ENCODE peak calls at places on chromosomes 16 and 17, in four cellular contexts. G, N, S and F are unnamed samples.

GRCh38 chr16:81661082-81661481 is 118.0 kb upstream of the PLCG2 start:
- DNase-seq in G (no peak), N (no peak), S (no peak), F (peak)

GRCh38 chr16:81601601-81602251 is 157.1 kb downstream of the CMIP start:
- DNase-seq in G (no peak), N (no peak), S (peak), F (no peak)

GRCh38 chr17:15213381-15214087 is 51.6 kb downstream of the PMP22 start:
- DNase-seq in G (no peak), N (no peak), S (peak), F (peak)

GRCh38 chr17:39996789-39997188 is 16.2 kb downstream of the PSMD3 start:
- DNase-seq in G (no peak), N (no peak), S (no peak), F (no peak)

GRCh38 chr16:5619314-5619713 is 521.7 kb upstream of the EEF2KMT start:
- DNase-seq in G (no peak), N (no peak), S (no peak), F (no peak)

GRCh38 chr17:37506678-37507077 is 17.0 kb downstream of the DUSP14 start:
- DNase-seq in G (peak), N (no peak), S (peak), F (peak)

GRCh38 chr17:44898768-44899073 is 524 bp downstream of the EFTUD2 start:
- DNase-seq in G (peak), N (peak), S (peak), F (peak)

GRCh38 chr17:8894673-8895578 is 27.5 kb upstream of the PIK3R6 start:
- DNase-seq in G (peak), N (no peak), S (peak), F (peak)

GRCh38 chr17:17032131-17032692 is 10.0 kb upstream of the MPRIP start:
- DNase-seq in G (peak), N (peak), S (peak), F (peak)

GRCh38 chr16:49158029-49158642 is 123.5 kb downstream of the CBLN1 start:
- DNase-seq in G (peak), N (no peak), S (peak), F (peak)

GRCh38 chr17:1630662-1631061 is 2.0 kb upstream of the SLC43A2 start:
- DNase-seq in G (no peak), N (no peak), S (no peak), F (no peak)

GRCh38 chr16:793414-793813 is 5.0 kb downstream of the CHTF18 start:
- DNase-seq in G (no peak), N (no peak), S (no peak), F (no peak)

GRCh38 chr16:10558746-10559641 is 21.4 kb downstream of the EMP2 start:
- DNase-seq in G (peak), N (peak), S (peak), F (no peak)

GRCh38 chr16:78551487-78552085 is 452.1 kb downstream of the WWOX start:
- DNase-seq in G (no peak), N (no peak), S (no peak), F (no peak)

GRCh38 chr17:82269138-82269881 is 4.2 kb downstream of the CSNK1D start:
- DNase-seq in G (no peak), N (no peak), S (no peak), F (no peak)

GRCh38 chr17:16879686-16880085 is 92.2 kb downstream of the TNFRSF13B start:
- DNase-seq in G (no peak), N (no peak), S (no peak), F (no peak)

GRCh38 chr17:78759969-78760352 is 22.1 kb downstream of the CYTH1 start:
- DNase-seq in G (no peak), N (no peak), S (no peak), F (no peak)

GRCh38 chr17:76783146-76783545 is 45.2 kb downstream of the MFSD11 start:
- DNase-seq in G (no peak), N (no peak), S (no peak), F (no peak)

GRCh38 chr16:49350265-49351103 is 23.1 kb upstream of the C16orf78 start:
- DNase-seq in G (peak), N (peak), S (peak), F (peak)

GRCh38 chr16:57504001-57504400 is 17.7 kb upstream of the DOK4 start:
- DNase-seq in G (no peak), N (no peak), S (no peak), F (no peak)

GRCh38 chr16:27432600-27432957 is 30.6 kb downstream of the IL21R start:
- DNase-seq in G (no peak), N (no peak), S (peak), F (peak)

GRCh38 chr17:60173304-60173807 is 23.6 kb downstream of the CA4 start:
- DNase-seq in G (no peak), N (no peak), S (no peak), F (peak)

GRCh38 chr17:18093616-18094408 is 6.1 kb downstream of the DRG2 start:
- DNase-seq in G (no peak), N (no peak), S (peak), F (peak)

GRCh38 chr16:13108126-13108525 is 206.7 kb downstream of the SHISA9 start:
- DNase-seq in G (no peak), N (no peak), S (no peak), F (no peak)

GRCh38 chr16:17602678-17603077 is 131.9 kb upstream of the XYLT1 start:
- DNase-seq in G (no peak), N (no peak), S (no peak), F (no peak)

GRCh38 chr16:31700530-31701388 is 172.8 kb upstream of the ZNF267 start:
- DNase-seq in G (peak), N (peak), S (peak), F (peak)

GRCh38 chr16:4319454-4319853 is 3.6 kb downstream of the GLIS2 start:
- DNase-seq in G (no peak), N (no peak), S (no peak), F (no peak)

GRCh38 chr16:66903544-66904427 is 14.9 kb downstream of the CDH16 start:
- DNase-seq in G (no peak), N (peak), S (no peak), F (no peak)

GRCh38 chr17:32933881-32934280 is 5.9 kb downstream of the TMEM98 start:
- DNase-seq in G (no peak), N (no peak), S (no peak), F (no peak)

GRCh38 chr17:78602246-78602645 is 25.1 kb upstream of the DNAH17 start:
- DNase-seq in G (no peak), N (no peak), S (no peak), F (no peak)

GRCh38 chr17:58648236-58648635 is 43.6 kb downstream of the TEX14 start:
- DNase-seq in G (no peak), N (no peak), S (no peak), F (peak)

GRCh38 chr16:83305092-83305491 is 502.7 kb upstream of the HSBP1 start:
- DNase-seq in G (no peak), N (no peak), S (peak), F (peak)

GRCh38 chr17:39144414-39144813 is 7.0 kb downstream of the PLXDC1 start:
- DNase-seq in G (peak), N (peak), S (peak), F (peak)

GRCh38 chr16:29710227-29711219 is 31.5 kb downstream of the QPRT start:
- DNase-seq in G (peak), N (peak), S (peak), F (peak)

GRCh38 chr17:47906443-47906842 is 10.4 kb downstream of the SP2 start:
- DNase-seq in G (no peak), N (no peak), S (no peak), F (no peak)

GRCh38 chr16:49048557-49048956 is 233.1 kb downstream of the CBLN1 start:
- DNase-seq in G (no peak), N (no peak), S (peak), F (peak)

DNA sequence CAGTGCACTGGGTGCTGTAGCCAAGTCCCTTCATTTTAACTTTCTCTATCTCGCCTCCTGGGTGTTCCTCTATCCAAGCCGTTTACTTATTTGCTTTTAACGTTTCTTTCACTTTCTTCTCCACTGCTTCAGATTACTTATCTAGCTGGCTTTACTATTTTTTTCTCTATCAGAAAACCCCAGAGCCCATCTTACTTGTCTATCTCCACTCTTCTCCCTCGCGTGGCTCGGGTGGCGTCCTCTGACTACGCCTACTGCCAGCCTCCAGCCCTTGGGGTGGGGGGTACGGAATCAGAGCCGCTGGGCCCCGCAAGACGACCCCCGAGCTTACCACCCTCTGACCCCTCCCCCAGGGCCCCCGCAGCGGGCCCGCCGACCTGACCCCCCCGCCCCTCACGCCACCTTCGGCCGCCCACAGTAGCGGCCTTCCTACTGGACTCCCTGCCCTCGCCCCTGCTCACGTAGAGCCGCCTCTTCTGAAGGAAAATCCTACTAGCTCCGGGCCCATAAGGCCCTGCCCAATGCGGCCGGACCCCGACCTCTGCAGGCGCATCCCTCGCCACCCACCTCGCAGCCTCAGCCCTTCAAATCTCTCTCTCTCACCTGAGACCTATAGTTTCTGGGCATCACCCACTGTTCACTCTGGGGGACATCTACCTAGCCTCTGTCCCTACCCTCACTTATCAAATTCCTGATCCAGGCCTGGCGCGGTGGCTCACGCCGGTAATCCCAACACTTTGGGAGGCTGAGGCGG is 1.0 kb upstream of the SLC12A4 start:
- DNase-seq in G (no peak), N (no peak), S (no peak), F (no peak)
- TF ChIP-seq CTCF in G (no peak), N (no peak), S (no peak), F (no peak)

DNA sequence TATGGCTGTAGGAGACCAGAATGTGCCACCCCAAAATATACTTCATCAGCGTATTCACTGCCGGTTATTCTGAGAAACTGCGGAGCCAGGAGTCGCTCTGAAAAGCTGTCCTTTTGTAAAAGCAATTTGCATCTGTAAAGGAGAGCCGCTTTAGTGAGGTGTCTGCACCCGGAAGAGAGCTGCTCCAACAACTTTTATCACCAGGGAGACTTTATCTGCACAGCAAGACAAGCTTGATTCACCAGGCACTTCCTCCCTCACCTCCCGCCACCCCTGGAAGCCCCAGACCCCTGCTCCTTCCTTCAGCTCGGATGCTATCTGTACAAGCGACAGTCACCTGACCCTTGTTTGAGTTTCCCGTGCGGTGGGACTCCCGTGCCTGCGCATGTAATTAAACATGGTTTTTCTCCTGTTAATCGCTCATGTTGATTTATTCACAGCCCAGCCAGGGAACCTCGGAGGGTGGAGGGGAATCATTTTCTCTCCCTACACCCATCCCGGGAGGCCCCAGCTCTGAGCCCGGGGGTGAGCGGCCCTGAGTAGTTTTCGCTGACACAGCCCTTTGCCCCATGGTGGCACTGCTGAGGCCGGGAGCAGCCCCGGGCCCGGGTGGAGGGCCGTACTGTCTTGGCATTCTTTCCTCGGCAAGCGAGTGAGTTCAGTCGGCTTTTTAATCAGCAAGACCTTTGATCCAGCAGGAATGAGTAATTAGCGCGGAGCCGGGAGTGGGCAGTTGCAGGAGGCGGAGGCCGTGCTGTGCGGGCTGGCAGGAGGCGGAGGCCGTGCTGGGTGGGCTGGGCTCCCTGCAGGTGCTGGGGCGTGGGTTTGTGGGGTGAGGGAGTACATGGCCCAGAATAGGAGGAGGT is 222.7 kb upstream of the CIBAR2 start:
- DNase-seq in G (peak), N (no peak), S (no peak), F (peak)
- TF ChIP-seq CTCF in G (no peak), N (no peak), S (no peak), F (no peak)

DNA sequence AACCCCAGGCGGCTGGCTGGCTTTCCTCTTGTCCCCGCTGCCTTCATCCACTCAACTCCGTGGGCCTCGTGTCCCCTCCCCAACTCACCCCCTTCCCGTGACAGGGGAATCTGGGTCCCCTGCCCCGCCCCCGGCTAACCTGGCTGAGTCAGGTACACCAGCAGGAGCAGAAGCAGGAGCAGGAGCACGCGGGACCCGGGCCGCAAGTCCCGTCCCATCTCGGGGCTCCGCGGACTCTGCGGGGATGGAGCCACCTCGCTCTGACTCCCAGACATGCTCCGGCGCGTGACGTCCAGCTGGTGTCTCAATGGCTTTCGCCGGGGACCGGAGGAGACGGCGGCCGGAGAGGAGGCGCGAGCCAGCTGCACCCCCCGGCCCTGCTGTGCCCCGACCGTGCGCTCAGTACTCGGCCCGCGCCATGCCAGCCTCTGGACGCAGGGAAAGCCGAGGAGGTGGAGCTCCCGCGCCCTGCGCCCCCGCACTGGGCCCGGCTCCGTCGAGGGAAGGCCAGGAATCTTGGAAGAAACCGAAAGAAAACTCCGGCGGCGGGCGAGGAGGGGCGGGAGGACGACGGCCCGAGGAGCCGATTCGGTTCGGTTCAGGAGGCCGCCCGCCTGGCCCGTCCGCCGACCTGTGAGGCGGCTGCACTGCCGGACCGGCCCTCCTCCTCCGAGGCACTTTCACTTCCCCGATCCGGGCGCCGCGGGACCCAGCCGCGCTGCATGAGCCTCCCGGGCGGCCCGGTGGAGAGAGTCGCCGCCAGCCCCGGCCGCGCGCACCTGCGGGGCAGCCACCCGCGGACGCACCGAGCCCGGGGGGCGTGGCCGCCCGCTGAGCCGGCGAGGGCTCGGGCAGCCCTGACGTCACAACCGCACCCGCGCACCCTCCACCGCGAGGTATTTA is at the start of the genes CXCL16 and ZMYND15:
- DNase-seq in G (peak), N (peak), S (peak), F (peak)
- TF ChIP-seq CTCF in G (no peak), N (no peak), S (no peak), F (no peak)

DNA sequence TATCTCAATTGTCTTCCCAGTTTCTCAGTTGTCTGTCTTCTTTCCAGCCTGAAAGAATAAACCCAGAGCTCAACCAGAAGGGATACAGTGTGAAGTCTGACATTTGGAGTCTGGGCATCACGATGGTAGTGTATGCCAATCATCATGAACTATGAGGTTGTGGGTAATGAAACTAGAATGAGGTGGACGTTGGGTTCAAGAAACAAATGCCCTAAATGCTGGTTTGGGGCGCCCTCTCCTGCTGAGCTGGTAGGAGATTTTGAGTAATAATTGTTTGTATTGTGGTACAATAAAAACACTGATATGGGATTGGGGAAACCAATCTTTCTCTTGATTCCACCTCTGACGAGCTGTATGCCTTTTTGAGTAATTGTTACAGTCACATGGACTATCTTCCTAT is 110.4 kb downstream of the MAP2K6 start:
- DNase-seq in G (peak), N (no peak), S (peak), F (no peak)
- TF ChIP-seq CTCF in G (no peak), N (no peak), S (peak), F (no peak)

DNA sequence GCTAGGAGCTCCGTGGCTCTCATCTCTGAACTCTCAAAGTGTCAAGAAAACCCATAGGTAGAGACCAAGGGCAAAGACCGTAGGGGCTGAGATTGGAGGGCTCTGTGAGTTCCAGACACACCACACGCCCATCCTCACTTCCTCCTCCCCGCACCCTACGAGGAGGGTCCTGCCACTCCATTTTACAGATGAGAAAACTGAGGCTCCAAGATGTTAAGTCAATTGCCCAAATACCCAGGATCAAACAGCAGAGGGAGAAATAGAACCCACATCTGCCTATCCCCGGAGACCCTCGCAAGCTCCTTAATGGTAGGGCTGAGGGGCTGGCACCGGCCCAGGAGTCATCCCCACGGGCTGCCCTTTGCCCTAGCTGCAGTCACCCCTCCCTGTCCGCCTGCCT is 54.3 kb upstream of the ZC3H18 start:
- DNase-seq in G (no peak), N (no peak), S (no peak), F (no peak)
- TF ChIP-seq CTCF in G (no peak), N (no peak), S (no peak), F (no peak)

GRCh38 chr17:63434951-63435571 is 11.0 kb downstream of the CYB561 start:
- DNase-seq in G (no peak), N (peak), S (peak), F (peak)
- TF ChIP-seq CTCF in G (no peak), N (peak), S (peak), F (peak)

GRCh38 chr17:208429-208828 is 27.0 kb upstream of the DOC2B start:
- DNase-seq in G (no peak), N (no peak), S (no peak), F (no peak)

GRCh38 chr17:216625-217024 is 35.2 kb upstream of the DOC2B start:
- DNase-seq in G (no peak), N (no peak), S (no peak), F (no peak)

GRCh38 chr17:214881-215331 is 33.5 kb upstream of the DOC2B start:
- DNase-seq in G (no peak), N (no peak), S (no peak), F (no peak)

GRCh38 chr17:210402-210801 is 29.0 kb upstream of the DOC2B start:
- DNase-seq in G (no peak), N (no peak), S (no peak), F (no peak)

DNA sequence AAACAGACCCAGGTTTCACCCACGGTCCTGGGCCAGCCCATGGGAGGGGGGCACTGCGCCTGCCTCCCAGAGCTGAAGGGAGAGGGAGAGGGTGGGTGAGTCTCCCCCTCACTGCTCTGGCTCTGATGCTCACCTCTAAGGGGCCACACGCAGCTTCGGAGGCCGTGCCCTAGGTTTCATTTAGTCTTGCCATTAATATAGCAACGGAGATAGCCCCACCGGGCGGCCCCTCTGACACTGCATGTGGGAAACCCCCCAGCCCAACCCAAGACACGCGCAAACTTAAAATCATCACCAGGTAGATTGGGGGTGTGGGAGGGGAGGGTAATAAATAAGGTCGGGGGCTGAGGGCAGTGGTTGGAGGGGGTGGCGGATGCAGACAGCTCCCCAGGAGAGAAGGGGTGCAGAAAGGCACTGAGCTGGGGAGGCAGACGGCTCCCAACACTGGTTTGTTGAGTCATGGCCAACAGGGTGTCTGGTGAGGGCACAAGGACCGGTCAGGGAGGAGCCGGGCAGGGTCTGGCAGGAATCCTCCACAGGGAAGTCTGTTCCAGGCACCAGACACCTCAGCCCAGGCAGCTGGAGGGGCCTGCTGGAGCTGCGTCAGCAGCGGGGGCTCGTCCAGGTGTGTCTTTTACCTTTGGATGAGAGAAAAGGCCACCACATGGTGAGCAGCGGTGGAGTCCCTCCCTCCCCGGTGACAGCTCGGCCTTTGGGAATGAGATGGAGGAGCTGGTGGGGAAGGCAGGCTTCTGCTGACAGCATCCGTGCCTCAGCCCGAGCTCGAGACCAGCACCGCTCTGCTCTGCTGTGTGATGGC is 32.0 kb upstream of the DOC2B start:
- DNase-seq in G (no peak), N (no peak), S (no peak), F (no peak)
- TF ChIP-seq CTCF in G (no peak), N (no peak), S (no peak), F (no peak)

GRCh38 chr17:81091774-81092517 is 57.0 kb downstream of the BAIAP2 start:
- DNase-seq in G (no peak), N (no peak), S (no peak), F (no peak)
- TF ChIP-seq CTCF in G (no peak), N (no peak), S (no peak), F (no peak)